ENCODE peak calls at places on chromosomes 1 and 21, in seven cellular contexts. B, I, D, R, N, U and H are unnamed samples.

GRCh38 chr1:8816831-8817412 is 518 bp downstream of the RERE start:
- DNase-seq in B (no peak), I (no peak), D (peak; percentile 74), R (no peak), N (no peak), U (peak; percentile 23), H (peak; percentile 48)

GRCh38 chr21:42144679-42145568 is 73.8 kb downstream of the UMODL1 start:
- DNase-seq in B (no peak), I (no peak), D (peak; percentile 12), R (no peak), N (no peak), U (no peak), H (no peak)

GRCh38 chr1:86190873-86191272 is 34.3 kb upstream of the COL24A1 start:
- DNase-seq in B (no peak), I (no peak), D (no peak), R (no peak), N (no peak), U (no peak), H (no peak)

GRCh38 chr1:211874521-211875347 is 44.2 kb upstream of the LPGAT1 start:
- DNase-seq in B (no peak), I (no peak), D (no peak), R (no peak), N (no peak), U (no peak), H (no peak)

GRCh38 chr1:228706305-228706704 is 29.0 kb upstream of the RHOU start:
- DNase-seq in B (no peak), I (no peak), D (no peak), R (no peak), N (no peak), U (no peak), H (no peak)

GRCh38 chr1:235278915-235279292 is 49.1 kb downstream of the ARID4B start:
- DNase-seq in B (no peak), I (no peak), D (no peak), R (no peak), N (no peak), U (no peak), H (no peak)

GRCh38 chr1:8821084-8821483 is 3.6 kb upstream of the RERE start:
- DNase-seq in B (no peak), I (no peak), D (no peak), R (no peak), N (no peak), U (no peak), H (no peak)

GRCh38 chr21:39803393-39803792 is 58.4 kb downstream of the IGSF5 start:
- DNase-seq in B (no peak), I (no peak), D (no peak), R (no peak), N (no peak), U (no peak), H (no peak)

GRCh38 chr1:156402621-156403020 is 33.6 kb downstream of the RHBG start:
- DNase-seq in B (no peak), I (no peak), D (no peak), R (no peak), N (no peak), U (no peak), H (no peak)

GRCh38 chr21:30984897-30985296 is 53.4 kb downstream of the KRTAP19-8 start:
- DNase-seq in B (no peak), I (no peak), D (no peak), R (no peak), N (no peak), U (no peak), H (no peak)

GRCh38 chr1:24642481-24643361 is at the start of gene SRRM1:
- DNase-seq in B (peak; percentile 99), I (peak; percentile 98), D (peak; percentile 100), R (peak; percentile 98), N (peak; percentile 97), U (peak; percentile 100), H (peak; percentile 96)

GRCh38 chr21:31426235-31426797 is 82.3 kb upstream of the TIAM1 start:
- DNase-seq in B (no peak), I (no peak), D (no peak), R (no peak), N (no peak), U (peak; percentile 89), H (no peak)

GRCh38 chr1:223221686-223222085 is 78.6 kb upstream of the TLR5 start:
- DNase-seq in B (no peak), I (no peak), D (no peak), R (no peak), N (no peak), U (no peak), H (peak; percentile 6)